ENCODE peak calls at places on chromosomes 11 and 22, in eight cellular contexts. S is lung microvascular endothelial cell, K is NCI-H1092 treated with DMSO at 0.1 percent for 48 hours, V is NCI-H510A treated with DMSO at 0.1 percent for 48 hours, F is neuronal stem cell, L is sigmoid colon, B is T-cell, P is ecto neural progenitor cell. T is an unnamed sample.

GRCh38 chr22:23289851-23290724 is 109.8 kb downstream of the BCR start:
- DNase-seq in S (peak), K (peak), V (no peak), F (peak), L (peak), B (no peak), P (peak), T (no peak)

GRCh38 chr11:94731921-94732601 is 36.1 kb upstream of the AMOTL1 start:
- DNase-seq in S (peak), K (peak), V (no peak), F (no peak), L (peak), B (no peak), P (no peak), T (peak)

GRCh38 chr11:16964501-16964900 is 49.7 kb downstream of the PLEKHA7 start:
- DNase-seq in S (no peak), K (no peak), V (no peak), F (no peak), L (no peak), B (no peak), P (no peak), T (no peak)

GRCh38 chr11:59769086-59769485 is 13.9 kb downstream of the STX3 start:
- DNase-seq in S (no peak), K (no peak), V (no peak), F (no peak), L (no peak), B (no peak), P (no peak), T (no peak)

GRCh38 chr11:64685536-64685935 is 37.5 kb downstream of the NRXN2 start:
- DNase-seq in S (no peak), K (no peak), V (no peak), F (no peak), L (no peak), B (no peak), P (no peak), T (no peak)

GRCh38 chr22:44442856-44443595 is 55.0 kb downstream of the RTL6 start:
- DNase-seq in S (no peak), K (no peak), V (no peak), F (no peak), L (peak), B (no peak), P (peak), T (no peak)

GRCh38 chr11:36122715-36123114 is 166.5 kb downstream of the COMMD9 start:
- DNase-seq in S (no peak), K (no peak), V (no peak), F (no peak), L (no peak), B (no peak), P (no peak), T (no peak)

GRCh38 chr11:45665933-45666647 is 668 bp upstream of the CHST1 start:
- DNase-seq in S (no peak), K (no peak), V (no peak), F (no peak), L (peak), B (no peak), P (no peak), T (peak)

GRCh38 chr11:43784866-43785265 is 95.8 kb upstream of the ALKBH3 start:
- DNase-seq in S (no peak), K (no peak), V (no peak), F (no peak), L (no peak), B (no peak), P (no peak), T (no peak)

GRCh38 chr11:75944515-75944914 is 129.5 kb downstream of the UVRAG start:
- DNase-seq in S (no peak), K (no peak), V (no peak), F (no peak), L (no peak), B (no peak), P (no peak), T (no peak)

GRCh38 chr11:76587810-76588454 is 82.6 kb downstream of the LRRC32 start:
- DNase-seq in S (no peak), K (no peak), V (no peak), F (no peak), L (no peak), B (no peak), P (no peak), T (no peak)

GRCh38 chr11:1218256-1218787 is 4.5 kb upstream of the MUC5B start:
- DNase-seq in S (no peak), K (no peak), V (no peak), F (no peak), L (peak), B (no peak), P (peak), T (no peak)

GRCh38 chr11:103358251-103358650 is 249.0 kb downstream of the DYNC2H1 start:
- DNase-seq in S (no peak), K (no peak), V (no peak), F (no peak), L (no peak), B (no peak), P (no peak), T (no peak)

GRCh38 chr22:19878461-19879247 is 24.0 kb upstream of the GNB1L start:
- DNase-seq in S (peak), K (no peak), V (no peak), F (no peak), L (peak), B (no peak), P (peak), T (no peak)

GRCh38 chr11:102882389-102883024 is 7.7 kb upstream of the MMP12 start:
- DNase-seq in S (no peak), K (no peak), V (no peak), F (no peak), L (no peak), B (no peak), P (no peak), T (no peak)

GRCh38 chr11:104736503-104736902 is 161.8 kb downstream of the CASP12 start:
- DNase-seq in S (no peak), K (no peak), V (no peak), F (no peak), L (no peak), B (no peak), P (no peak), T (no peak)

GRCh38 chr11:118641463-118642019 is 34.1 kb downstream of the PHLDB1 start:
- DNase-seq in S (no peak), K (peak), V (peak), F (no peak), L (no peak), B (no peak), P (no peak), T (no peak)

GRCh38 chr11:64566915-64567882 is 23.8 kb upstream of the SLC22A12 start:
- DNase-seq in S (no peak), K (no peak), V (no peak), F (no peak), L (no peak), B (no peak), P (peak), T (no peak)

GRCh38 chr11:34234086-34234740 is 123.6 kb downstream of the ABTB2 start:
- DNase-seq in S (no peak), K (no peak), V (no peak), F (no peak), L (no peak), B (peak), P (no peak), T (no peak)

GRCh38 chr11:92276773-92277172 is 52.2 kb downstream of the FAT3 start:
- DNase-seq in S (no peak), K (no peak), V (no peak), F (no peak), L (no peak), B (no peak), P (no peak), T (no peak)

GRCh38 chr22:37330200-37331033 is 48.1 kb downstream of the CYTH4 start:
- DNase-seq in S (peak), K (peak), V (no peak), F (peak), L (no peak), B (no peak), P (peak), T (no peak)

GRCh38 chr11:64687204-64687603 is 35.8 kb downstream of the NRXN2 start:
- DNase-seq in S (peak), K (peak), V (no peak), F (no peak), L (peak), B (no peak), P (no peak), T (peak)

GRCh38 chr22:37050913-37051628 is 471 bp upstream of the KCTD17 start:
- DNase-seq in S (no peak), K (no peak), V (no peak), F (peak), L (no peak), B (no peak), P (no peak), T (no peak)

GRCh38 chr22:44632823-44633478 is 69.1 kb upstream of the PRR5 start:
- DNase-seq in S (no peak), K (no peak), V (no peak), F (no peak), L (no peak), B (no peak), P (no peak), T (no peak)

GRCh38 chr11:57379732-57380131 is 1.2 kb downstream of the PRG3 start:
- DNase-seq in S (peak), K (no peak), V (no peak), F (peak), L (no peak), B (no peak), P (peak), T (no peak)

T was measured in gastrocnemius medialis.